ENCODE peak calls at places on chromosome 5, in eight cellular contexts. One of them, this sample, is unnamed.
A peak's percentile ranks its signal among the peaks of the same experiment; 100 is the strongest.

GRCh38 chr5:15008476-15008875 is 136.9 kb upstream of the ANKH start:
- DNase-seq in germinal center: no peak
- DNase-seq in GM19239: no peak
- DNase-seq in non-pigmented ciliary epithelial cell: peak; percentile 96
- DNase-seq in tibial nerve: peak; percentile 94
- DNase-seq in AG08396: peak; percentile 90
- DNase-seq in GM12865: no peak
- DNase-seq in IMR-90: peak; percentile 98
- DNase-seq in this sample: peak; percentile 44

GRCh38 chr5:36724429-36725332 is 118.3 kb downstream of the SLC1A3 start:
- DNase-seq in germinal center: peak; percentile 92
- DNase-seq in GM19239: peak; percentile 66
- DNase-seq in non-pigmented ciliary epithelial cell: no peak
- DNase-seq in tibial nerve: peak; percentile 27
- DNase-seq in AG08396: no peak
- DNase-seq in GM12865: peak; percentile 95
- DNase-seq in IMR-90: no peak
- DNase-seq in this sample: peak; percentile 94

GRCh38 chr5:86979801-86980510 is 287.7 kb upstream of the RASA1 start:
- DNase-seq in germinal center: no peak
- DNase-seq in GM19239: no peak
- DNase-seq in non-pigmented ciliary epithelial cell: peak; percentile 58
- DNase-seq in tibial nerve: no peak
- DNase-seq in AG08396: peak; percentile 10
- DNase-seq in GM12865: peak; percentile 22
- DNase-seq in IMR-90: peak; percentile 71
- DNase-seq in this sample: peak; percentile 87

GRCh38 chr5:103271570-103272289 is 13.2 kb downstream of the MACIR start:
- DNase-seq in germinal center: no peak
- DNase-seq in GM19239: no peak
- DNase-seq in non-pigmented ciliary epithelial cell: no peak
- DNase-seq in tibial nerve: no peak
- DNase-seq in AG08396: no peak
- DNase-seq in GM12865: no peak
- DNase-seq in IMR-90: peak; percentile 11
- DNase-seq in this sample: no peak

GRCh38 chr5:97094579-97095317 is 47.7 kb downstream of the LIX1 start:
- DNase-seq in germinal center: no peak
- DNase-seq in GM19239: peak; percentile 64
- DNase-seq in non-pigmented ciliary epithelial cell: no peak
- DNase-seq in tibial nerve: no peak
- DNase-seq in AG08396: no peak
- DNase-seq in GM12865: peak; percentile 87
- DNase-seq in IMR-90: no peak
- DNase-seq in this sample: no peak

GRCh38 chr5:56463944-56464571 is 230.9 kb upstream of the ANKRD55 start:
- DNase-seq in germinal center: no peak
- DNase-seq in GM19239: no peak
- DNase-seq in non-pigmented ciliary epithelial cell: no peak
- DNase-seq in tibial nerve: no peak
- DNase-seq in AG08396: no peak
- DNase-seq in GM12865: no peak
- DNase-seq in IMR-90: no peak
- DNase-seq in this sample: no peak

GRCh38 chr5:1002836-1003235 is 5.8 kb upstream of the NKD2 start:
- DNase-seq in germinal center: no peak
- DNase-seq in GM19239: no peak
- DNase-seq in non-pigmented ciliary epithelial cell: no peak
- DNase-seq in tibial nerve: no peak
- DNase-seq in AG08396: no peak
- DNase-seq in GM12865: no peak
- DNase-seq in IMR-90: no peak
- DNase-seq in this sample: no peak

GRCh38 chr5:160743027-160743426 is 109.0 kb downstream of the ATP10B start:
- DNase-seq in germinal center: no peak
- DNase-seq in GM19239: no peak
- DNase-seq in non-pigmented ciliary epithelial cell: no peak
- DNase-seq in tibial nerve: no peak
- DNase-seq in AG08396: no peak
- DNase-seq in GM12865: peak; percentile 39
- DNase-seq in IMR-90: no peak
- DNase-seq in this sample: no peak

GRCh38 chr5:52838306-52839015 is 50.7 kb downstream of the ITGA1 start:
- DNase-seq in germinal center: no peak
- DNase-seq in GM19239: no peak
- DNase-seq in non-pigmented ciliary epithelial cell: no peak
- DNase-seq in tibial nerve: no peak
- DNase-seq in AG08396: no peak
- DNase-seq in GM12865: no peak
- DNase-seq in IMR-90: peak; percentile 76
- DNase-seq in this sample: no peak

GRCh38 chr5:90983148-90983547 is 400.0 kb downstream of the ARRDC3 start:
- DNase-seq in germinal center: no peak
- DNase-seq in GM19239: no peak
- DNase-seq in non-pigmented ciliary epithelial cell: peak; percentile 70
- DNase-seq in tibial nerve: no peak
- DNase-seq in AG08396: peak; percentile 8
- DNase-seq in GM12865: no peak
- DNase-seq in IMR-90: peak; percentile 84
- DNase-seq in this sample: peak; percentile 82

GRCh38 chr5:107135391-107135790 is 535.3 kb downstream of the EFNA5 start:
- DNase-seq in germinal center: no peak
- DNase-seq in GM19239: no peak
- DNase-seq in non-pigmented ciliary epithelial cell: peak; percentile 30
- DNase-seq in tibial nerve: no peak
- DNase-seq in AG08396: no peak
- DNase-seq in GM12865: no peak
- DNase-seq in IMR-90: peak; percentile 38
- DNase-seq in this sample: no peak

GRCh38 chr5:169861934-169862333 is 118.4 kb downstream of the INSYN2B start:
- DNase-seq in germinal center: no peak
- DNase-seq in GM19239: no peak
- DNase-seq in non-pigmented ciliary epithelial cell: peak; percentile 67
- DNase-seq in tibial nerve: no peak
- DNase-seq in AG08396: peak; percentile 30
- DNase-seq in GM12865: no peak
- DNase-seq in IMR-90: peak; percentile 96
- DNase-seq in this sample: no peak

GRCh38 chr5:60540855-60541805 is 158.8 kb downstream of the DEPDC1B start:
- DNase-seq in germinal center: peak; percentile 78
- DNase-seq in GM19239: peak; percentile 13
- DNase-seq in non-pigmented ciliary epithelial cell: peak; percentile 11
- DNase-seq in tibial nerve: no peak
- DNase-seq in AG08396: peak; percentile 22
- DNase-seq in GM12865: peak; percentile 88
- DNase-seq in IMR-90: peak; percentile 53
- DNase-seq in this sample: no peak

GRCh38 chr5:55232985-55233928 is at the start of gene CCNO:
- DNase-seq in germinal center: peak; percentile 71
- DNase-seq in GM19239: peak; percentile 45
- DNase-seq in non-pigmented ciliary epithelial cell: peak; percentile 35
- DNase-seq in tibial nerve: peak; percentile 35
- DNase-seq in AG08396: peak; percentile 84
- DNase-seq in GM12865: peak; percentile 69
- DNase-seq in IMR-90: peak; percentile 66
- DNase-seq in this sample: peak; percentile 83

GRCh38 chr5:131661931-131662330 is 26.9 kb upstream of the RAPGEF6 start:
- DNase-seq in germinal center: no peak
- DNase-seq in GM19239: no peak
- DNase-seq in non-pigmented ciliary epithelial cell: no peak
- DNase-seq in tibial nerve: no peak
- DNase-seq in AG08396: no peak
- DNase-seq in GM12865: no peak
- DNase-seq in IMR-90: no peak
- DNase-seq in this sample: no peak

GRCh38 chr5:138784590-138784989 is 31.4 kb downstream of the CTNNA1 start:
- DNase-seq in germinal center: no peak
- DNase-seq in GM19239: no peak
- DNase-seq in non-pigmented ciliary epithelial cell: no peak
- DNase-seq in tibial nerve: no peak
- DNase-seq in AG08396: peak; percentile 31
- DNase-seq in GM12865: no peak
- DNase-seq in IMR-90: peak; percentile 48
- DNase-seq in this sample: no peak

GRCh38 chr5:78359831-78360673 is at the start of gene SCAMP1:
- DNase-seq in germinal center: peak; percentile 95
- DNase-seq in GM19239: peak; percentile 76
- DNase-seq in non-pigmented ciliary epithelial cell: peak; percentile 60
- DNase-seq in tibial nerve: peak; percentile 93
- DNase-seq in AG08396: peak; percentile 98
- DNase-seq in GM12865: peak; percentile 98
- DNase-seq in IMR-90: peak; percentile 92
- DNase-seq in this sample: peak; percentile 96

GRCh38 chr5:98992552-98992951 is 63.7 kb upstream of the CHD1 start:
- DNase-seq in germinal center: no peak
- DNase-seq in GM19239: no peak
- DNase-seq in non-pigmented ciliary epithelial cell: no peak
- DNase-seq in tibial nerve: no peak
- DNase-seq in AG08396: no peak
- DNase-seq in GM12865: no peak
- DNase-seq in IMR-90: no peak
- DNase-seq in this sample: no peak

GRCh38 chr5:133944263-133945230 is 23.9 kb downstream of the C5orf15 start:
- DNase-seq in germinal center: peak; percentile 74
- DNase-seq in GM19239: no peak
- DNase-seq in non-pigmented ciliary epithelial cell: no peak
- DNase-seq in tibial nerve: no peak
- DNase-seq in AG08396: peak; percentile 61
- DNase-seq in GM12865: peak; percentile 75
- DNase-seq in IMR-90: peak; percentile 44
- DNase-seq in this sample: peak; percentile 52

GRCh38 chr5:169716287-169716686 is 79.2 kb downstream of the DOCK2 start:
- DNase-seq in germinal center: no peak
- DNase-seq in GM19239: no peak
- DNase-seq in non-pigmented ciliary epithelial cell: no peak
- DNase-seq in tibial nerve: no peak
- DNase-seq in AG08396: peak; percentile 29
- DNase-seq in GM12865: no peak
- DNase-seq in IMR-90: peak; percentile 74
- DNase-seq in this sample: peak; percentile 12

GRCh38 chr5:106658150-106658549 is 1012.6 kb downstream of the EFNA5 start:
- DNase-seq in germinal center: no peak
- DNase-seq in GM19239: no peak
- DNase-seq in non-pigmented ciliary epithelial cell: no peak
- DNase-seq in tibial nerve: no peak
- DNase-seq in AG08396: no peak
- DNase-seq in GM12865: no peak
- DNase-seq in IMR-90: no peak
- DNase-seq in this sample: no peak

GRCh38 chr5:122680623-122681350 is 94.1 kb upstream of the SNX2 start:
- DNase-seq in germinal center: no peak
- DNase-seq in GM19239: no peak
- DNase-seq in non-pigmented ciliary epithelial cell: no peak
- DNase-seq in tibial nerve: no peak
- DNase-seq in AG08396: no peak
- DNase-seq in GM12865: no peak
- DNase-seq in IMR-90: no peak
- DNase-seq in this sample: no peak

GRCh38 chr5:95966005-95966404 is 4.4 kb upstream of the ELL2 start:
- DNase-seq in germinal center: no peak
- DNase-seq in GM19239: no peak
- DNase-seq in non-pigmented ciliary epithelial cell: no peak
- DNase-seq in tibial nerve: no peak
- DNase-seq in AG08396: no peak
- DNase-seq in GM12865: no peak
- DNase-seq in IMR-90: no peak
- DNase-seq in this sample: no peak

GRCh38 chr5:34585601-34586104 is 70.5 kb upstream of the RAI14 start:
- DNase-seq in germinal center: no peak
- DNase-seq in GM19239: no peak
- DNase-seq in non-pigmented ciliary epithelial cell: peak; percentile 68
- DNase-seq in tibial nerve: no peak
- DNase-seq in AG08396: peak; percentile 42
- DNase-seq in GM12865: peak; percentile 54
- DNase-seq in IMR-90: peak; percentile 77
- DNase-seq in this sample: no peak

GRCh38 chr5:77627869-77628674 is 10.4 kb downstream of the OTP start:
- DNase-seq in germinal center: no peak
- DNase-seq in GM19239: no peak
- DNase-seq in non-pigmented ciliary epithelial cell: no peak
- DNase-seq in tibial nerve: no peak
- DNase-seq in AG08396: no peak
- DNase-seq in GM12865: no peak
- DNase-seq in IMR-90: no peak
- DNase-seq in this sample: no peak

GRCh38 chr5:159186319-159186718 is 23.0 kb downstream of the RNF145 start:
- DNase-seq in germinal center: no peak
- DNase-seq in GM19239: no peak
- DNase-seq in non-pigmented ciliary epithelial cell: no peak
- DNase-seq in tibial nerve: no peak
- DNase-seq in AG08396: no peak
- DNase-seq in GM12865: no peak
- DNase-seq in IMR-90: no peak
- DNase-seq in this sample: no peak

GRCh38 chr5:14870347-14871083 is 1.1 kb downstream of the ANKH start:
- DNase-seq in germinal center: peak; percentile 45
- DNase-seq in GM19239: no peak
- DNase-seq in non-pigmented ciliary epithelial cell: no peak
- DNase-seq in tibial nerve: no peak
- DNase-seq in AG08396: peak; percentile 24
- DNase-seq in GM12865: peak; percentile 61
- DNase-seq in IMR-90: no peak
- DNase-seq in this sample: peak; percentile 46

This sample was measured in NB4.